ENCODE peak calls at places on chromosomes 1 and 21, in ten cellular contexts. E is AG04450, P is upper lobe of right lung, I is kidney, T is lower lobe of right lung, G is testis, W is ovary, R is left ventricle myocardium inferior, X is T-helper 17 cell, D is H9. B is an unnamed sample.

GRCh38 chr1:1001057-1001630 is 1.2 kb upstream of the HES4 start:
- DNase-seq in X (no peak), W (peak; percentile 32), I (peak; percentile 80), D (peak; percentile 51), T (no peak), R (no peak), G (no peak), P (peak; percentile 73), E (no peak), B (no peak)

GRCh38 chr1:151060241-151061011 is at the start of gene MLLT11:
- DNase-seq in T (no peak), I (no peak), D (peak; percentile 89), G (peak; percentile 61), R (peak; percentile 35), W (peak; percentile 52), P (no peak), X (no peak), E (no peak), B (no peak)

GRCh38 chr21:42310411-42311001 is 4.7 kb downstream of the TFF3 start:
- DNase-seq in X (no peak), R (no peak), P (peak; percentile 61), G (no peak), E (no peak), I (peak; percentile 61), D (no peak), T (no peak), W (no peak), B (no peak)

GRCh38 chr1:25198731-25199231 is 33.5 kb downstream of the SYF2 start:
- DNase-seq in E (no peak), T (no peak), R (peak; percentile 20), D (no peak), X (no peak), I (no peak), P (no peak), G (no peak), W (no peak), B (peak; percentile 72)

GRCh38 chr1:230498704-230499103 is 72.6 kb upstream of the PGBD5 start:
- DNase-seq in X (no peak), E (no peak), P (no peak), W (no peak), D (no peak), G (no peak), R (no peak), I (no peak), T (no peak), B (peak; percentile 49)

GRCh38 chr21:26119906-26120305 is 50.7 kb downstream of the APP start:
- DNase-seq in D (no peak), I (no peak), T (no peak), X (no peak), G (no peak), P (no peak), R (no peak), E (no peak), W (no peak), B (no peak)

GRCh38 chr1:6519935-6520621 is 28.6 kb upstream of the PLEKHG5 start:
- DNase-seq in R (no peak), I (peak; percentile 88), X (no peak), G (peak; percentile 72), W (peak; percentile 73), P (no peak), E (peak; percentile 46), T (no peak), D (peak; percentile 95), B (no peak)

GRCh38 chr21:41322496-41323382 is 6.1 kb downstream of the FAM3B start:
- DNase-seq in P (no peak), G (no peak), X (no peak), I (no peak), R (no peak), E (no peak), T (no peak), D (no peak), W (no peak), B (no peak)

GRCh38 chr1:43954036-43954435 is 7.3 kb downstream of the IPO13 start:
- DNase-seq in G (no peak), R (no peak), T (no peak), E (no peak), W (no peak), X (no peak), I (no peak), D (no peak), P (no peak), B (no peak)

GRCh38 chr1:183110466-183110865 is 75.6 kb upstream of the LAMC2 start:
- DNase-seq in X (no peak), E (no peak), D (no peak), I (no peak), G (no peak), P (no peak), R (no peak), W (no peak), T (peak; percentile 62), B (no peak)

GRCh38 chr1:49346767-49347349 is 570.2 kb upstream of the BEND5 start:
- DNase-seq in R (no peak), D (no peak), X (no peak), G (no peak), I (no peak), W (no peak), P (no peak), E (no peak), T (no peak), B (no peak)

GRCh38 chr21:31136891-31137290 is 98.6 kb upstream of the KRTAP19-8 start:
- DNase-seq in G (no peak), X (no peak), E (peak; percentile 7), I (no peak), P (no peak), D (no peak), T (no peak), W (no peak), R (no peak), B (no peak)

GRCh38 chr1:62439652-62440371 is 3.0 kb downstream of the USP1 start:
- DNase-seq in P (no peak), R (no peak), T (no peak), D (no peak), W (no peak), X (no peak), G (no peak), I (no peak), E (no peak), B (no peak)

GRCh38 chr1:14228677-14229076 is 369.8 kb upstream of the KAZN start:
- DNase-seq in P (no peak), G (no peak), T (no peak), E (no peak), I (no peak), W (no peak), R (no peak), X (no peak), D (no peak), B (no peak)

GRCh38 chr21:38244885-38245869 is 11.6 kb upstream of the KCNJ15 start:
- DNase-seq in D (no peak), E (peak; percentile 74), G (no peak), W (no peak), P (no peak), X (no peak), T (no peak), I (no peak), R (no peak), B (no peak)

GRCh38 chr1:224168859-224169380 is 14.1 kb upstream of the DEGS1 start:
- DNase-seq in E (no peak), I (no peak), T (no peak), R (no peak), D (no peak), X (no peak), P (no peak), W (no peak), G (no peak), B (no peak)

GRCh38 chr1:237201155-237201554 is 159.2 kb downstream of the RYR2 start:
- DNase-seq in G (no peak), R (no peak), E (no peak), T (no peak), D (no peak), X (no peak), W (no peak), I (no peak), P (no peak), B (no peak)

GRCh38 chr1:110262846-110263631 is 52.9 kb downstream of the KCNC4 start:
- DNase-seq in R (no peak), P (no peak), X (no peak), E (no peak), T (no peak), I (no peak), G (no peak), D (no peak), W (no peak), B (no peak)

GRCh38 chr1:233662503-233663105 is 48.7 kb downstream of the KCNK1 start:
- DNase-seq in G (no peak), D (no peak), I (no peak), R (no peak), E (no peak), W (no peak), P (no peak), X (no peak), T (no peak), B (no peak)

GRCh38 chr1:36093919-36094318 is 5.2 kb downstream of the ADPRS start:
- DNase-seq in R (no peak), W (no peak), T (no peak), X (no peak), E (no peak), G (peak; percentile 86), D (no peak), I (no peak), P (no peak), B (no peak)

GRCh38 chr1:201560328-201561194 is 21.6 kb downstream of the NAV1 start:
- DNase-seq in X (no peak), G (no peak), T (no peak), R (no peak), P (no peak), W (no peak), I (no peak), E (no peak), D (no peak), B (no peak)

GRCh38 chr1:33810571-33810970 is 53.3 kb upstream of the HMGB4 start:
- DNase-seq in T (no peak), G (no peak), E (no peak), R (no peak), P (no peak), X (no peak), W (no peak), D (no peak), I (no peak), B (no peak)
- H3K9me3 ChIP-seq in T (no peaks in the 10 kb centered on the region), G (no peaks in the 10 kb centered on the region), E (peaks cover 4% of the 10 kb centered on the region), R (peaks cover 31% of the 10 kb centered on the region), P (peaks cover 5% of the 10 kb centered on the region), X (no peaks in the 10 kb centered on the region), W (no peaks in the 10 kb centered on the region), D (no peaks in the 10 kb centered on the region), I (no peaks in the 10 kb centered on the region), B (no peaks in the 10 kb centered on the region)

GRCh38 chr21:46285761-46286667 is at the start of gene YBEY:
- DNase-seq in T (peak; percentile 93), D (peak; percentile 94), X (peak; percentile 76), W (peak; percentile 87), P (peak; percentile 96), R (peak; percentile 92), G (peak; percentile 91), E (peak; percentile 76), I (peak; percentile 96), B (peak; percentile 89)
- H3K9me3 ChIP-seq in T (no peaks in the 10 kb centered on the region), D (no peaks in the 10 kb centered on the region), X (no peaks in the 10 kb centered on the region), W (no peaks in the 10 kb centered on the region), P (no peaks in the 10 kb centered on the region), R (no peaks in the 10 kb centered on the region), G (no peaks in the 10 kb centered on the region), E (peaks cover 2% of the 10 kb centered on the region), I (no peaks in the 10 kb centered on the region), B (no peaks in the 10 kb centered on the region)

GRCh38 chr21:36695283-36695634 is 3.7 kb upstream of the SIM2 start:
- DNase-seq in D (no peak), X (no peak), T (no peak), E (no peak), I (no peak), R (no peak), G (no peak), P (no peak), W (no peak), B (no peak)
- H3K9me3 ChIP-seq in D (no peaks in the 10 kb centered on the region), X (no peaks in the 10 kb centered on the region), T (no peaks in the 10 kb centered on the region), E (peaks cover 28% of the 10 kb centered on the region), I (no peaks in the 10 kb centered on the region), R (no peaks in the 10 kb centered on the region), G (no peaks in the 10 kb centered on the region), P (no peaks in the 10 kb centered on the region), W (peaks cover 6% of the 10 kb centered on the region), B (no peaks in the 10 kb centered on the region)

GRCh38 chr1:163928649-163929048 is 606.9 kb downstream of the NUF2 start:
- DNase-seq in E (no peak), D (no peak), T (no peak), X (no peak), W (no peak), P (no peak), G (no peak), R (no peak), I (no peak), B (no peak)
- H3K9me3 ChIP-seq in E (no peaks in the 10 kb centered on the region), D (no peaks in the 10 kb centered on the region), T (no peaks in the 10 kb centered on the region), X (no peaks in the 10 kb centered on the region), W (no peaks in the 10 kb centered on the region), P (no peaks in the 10 kb centered on the region), G (no peaks in the 10 kb centered on the region), R (no peaks in the 10 kb centered on the region), I (no peaks in the 10 kb centered on the region), B (no peaks in the 10 kb centered on the region)

B was measured in stomach.